ENCODE peak calls at places on chromosomes 1 and 21, in seven cellular contexts. One of them, this sample, is unnamed.

GRCh38 chr1:15848143-15848928 is 829 bp downstream of the SPEN start:
- DNase-seq in SK-N-SH: peak; percentile 42
- DNase-seq in H1: peak; percentile 67
- DNase-seq in K562: peak; percentile 59
- DNase-seq in GM12892: no peak
- DNase-seq in GM12878: no peak
- DNase-seq in HepG2: no peak
- DNase-seq in this sample: no peak

GRCh38 chr1:15027515-15027948 is 126.0 kb upstream of the TMEM51 start:
- DNase-seq in GM12878: no peak
- DNase-seq in H1: peak; percentile 97
- DNase-seq in K562: peak; percentile 84
- DNase-seq in SK-N-SH: peak; percentile 85
- DNase-seq in GM12892: peak; percentile 48
- DNase-seq in HepG2: peak; percentile 56
- DNase-seq in this sample: peak; percentile 50

GRCh38 chr1:8011923-8012858 is 13.9 kb downstream of the ERRFI1 start:
- DNase-seq in HepG2: no peak
- DNase-seq in SK-N-SH: no peak
- DNase-seq in H1: no peak
- DNase-seq in K562: no peak
- DNase-seq in GM12878: no peak
- DNase-seq in GM12892: no peak
- DNase-seq in this sample: no peak

GRCh38 chr1:9253706-9254105 is 19.1 kb downstream of the H6PD start:
- DNase-seq in HepG2: no peak
- DNase-seq in SK-N-SH: peak; percentile 64
- DNase-seq in GM12878: no peak
- DNase-seq in K562: no peak
- DNase-seq in H1: no peak
- DNase-seq in GM12892: no peak
- DNase-seq in this sample: no peak

GRCh38 chr1:237580726-237581125 is 310.0 kb downstream of the ZP4 start:
- DNase-seq in GM12892: no peak
- DNase-seq in SK-N-SH: no peak
- DNase-seq in HepG2: no peak
- DNase-seq in H1: no peak
- DNase-seq in K562: no peak
- DNase-seq in GM12878: no peak
- DNase-seq in this sample: no peak

GRCh38 chr1:103459385-103459784 is 66.1 kb upstream of the RNPC3 start:
- DNase-seq in SK-N-SH: no peak
- DNase-seq in H1: no peak
- DNase-seq in GM12892: no peak
- DNase-seq in K562: no peak
- DNase-seq in GM12878: no peak
- DNase-seq in HepG2: no peak
- DNase-seq in this sample: no peak

GRCh38 chr1:215631489-215631888 is 64.4 kb downstream of the KCTD3 start:
- DNase-seq in GM12878: no peak
- DNase-seq in K562: no peak
- DNase-seq in HepG2: no peak
- DNase-seq in SK-N-SH: no peak
- DNase-seq in H1: no peak
- DNase-seq in GM12892: no peak
- DNase-seq in this sample: no peak

GRCh38 chr1:90046635-90047034 is 51.7 kb downstream of the ZNF326 start:
- DNase-seq in SK-N-SH: no peak
- DNase-seq in GM12892: no peak
- DNase-seq in H1: no peak
- DNase-seq in GM12878: no peak
- DNase-seq in HepG2: no peak
- DNase-seq in K562: no peak
- DNase-seq in this sample: no peak

GRCh38 chr1:209218986-209219385 is 364.5 kb upstream of the CAMK1G start:
- DNase-seq in H1: no peak
- DNase-seq in GM12878: no peak
- DNase-seq in HepG2: no peak
- DNase-seq in SK-N-SH: no peak
- DNase-seq in K562: no peak
- DNase-seq in GM12892: no peak
- DNase-seq in this sample: no peak

GRCh38 chr1:211287218-211287617 is 28.1 kb downstream of the RCOR3 start:
- DNase-seq in GM12878: no peak
- DNase-seq in K562: no peak
- DNase-seq in H1: no peak
- DNase-seq in HepG2: no peak
- DNase-seq in GM12892: no peak
- DNase-seq in SK-N-SH: no peak
- DNase-seq in this sample: no peak

GRCh38 chr21:33126569-33126968 is 56.6 kb downstream of the OLIG1 start:
- DNase-seq in SK-N-SH: no peak
- DNase-seq in HepG2: no peak
- DNase-seq in K562: no peak
- DNase-seq in H1: no peak
- DNase-seq in GM12878: no peak
- DNase-seq in GM12892: no peak
- DNase-seq in this sample: no peak

GRCh38 chr1:10721381-10722321 is 74.8 kb downstream of the CASZ1 start:
- DNase-seq in K562: no peak
- DNase-seq in H1: peak; percentile 75
- DNase-seq in GM12892: no peak
- DNase-seq in GM12878: no peak
- DNase-seq in HepG2: no peak
- DNase-seq in SK-N-SH: no peak
- DNase-seq in this sample: no peak

GRCh38 chr1:231940116-231940515 is 313.5 kb downstream of the DISC1 start:
- DNase-seq in GM12892: no peak
- DNase-seq in SK-N-SH: no peak
- DNase-seq in H1: no peak
- DNase-seq in HepG2: no peak
- DNase-seq in GM12878: no peak
- DNase-seq in K562: no peak
- DNase-seq in this sample: no peak

GRCh38 chr1:87024936-87025537 is 110.6 kb downstream of the HS2ST1 start:
- DNase-seq in GM12892: no peak
- DNase-seq in SK-N-SH: peak; percentile 34
- DNase-seq in HepG2: peak; percentile 58
- DNase-seq in H1: no peak
- DNase-seq in GM12878: no peak
- DNase-seq in K562: peak; percentile 35
- DNase-seq in this sample: no peak

GRCh38 chr1:164092603-164093353 is 466.2 kb upstream of the PBX1 start:
- DNase-seq in GM12892: no peak
- DNase-seq in HepG2: no peak
- DNase-seq in K562: no peak
- DNase-seq in SK-N-SH: no peak
- DNase-seq in GM12878: no peak
- DNase-seq in H1: peak; percentile 59
- DNase-seq in this sample: no peak

GRCh38 chr1:203663294-203663693 is 36.7 kb downstream of the ATP2B4 start:
- DNase-seq in HepG2: no peak
- DNase-seq in GM12878: no peak
- DNase-seq in SK-N-SH: no peak
- DNase-seq in GM12892: no peak
- DNase-seq in H1: no peak
- DNase-seq in K562: no peak
- DNase-seq in this sample: no peak

GRCh38 chr1:242008788-242009500 is 10.0 kb upstream of the MAP1LC3C start:
- DNase-seq in GM12878: no peak
- DNase-seq in SK-N-SH: peak; percentile 48
- DNase-seq in K562: no peak
- DNase-seq in GM12892: no peak
- DNase-seq in H1: no peak
- DNase-seq in HepG2: no peak
- DNase-seq in this sample: no peak

GRCh38 chr1:209542585-209542984 is 40.9 kb upstream of the CAMK1G start:
- DNase-seq in SK-N-SH: no peak
- DNase-seq in H1: no peak
- DNase-seq in GM12892: no peak
- DNase-seq in K562: no peak
- DNase-seq in HepG2: no peak
- DNase-seq in GM12878: no peak
- DNase-seq in this sample: no peak

GRCh38 chr1:160777486-160778089 is 18.4 kb upstream of the LY9 start:
- DNase-seq in GM12878: no peak
- DNase-seq in K562: peak; percentile 56
- DNase-seq in SK-N-SH: peak; percentile 21
- DNase-seq in H1: peak; percentile 70
- DNase-seq in HepG2: peak; percentile 27
- DNase-seq in GM12892: no peak
- DNase-seq in this sample: no peak

GRCh38 chr1:50853325-50853724 is 106.7 kb downstream of the FAF1 start:
- DNase-seq in GM12892: no peak
- DNase-seq in GM12878: no peak
- DNase-seq in SK-N-SH: no peak
- DNase-seq in H1: no peak
- DNase-seq in HepG2: peak; percentile 91
- DNase-seq in K562: no peak
- DNase-seq in this sample: no peak

GRCh38 chr1:223508819-223509218 is 115.6 kb downstream of the CCDC185 start:
- DNase-seq in HepG2: no peak
- DNase-seq in K562: no peak
- DNase-seq in H1: no peak
- DNase-seq in SK-N-SH: no peak
- DNase-seq in GM12892: no peak
- DNase-seq in GM12878: no peak
- DNase-seq in this sample: no peak

GRCh38 chr1:209229494-209230059 is 353.9 kb upstream of the CAMK1G start:
- DNase-seq in SK-N-SH: no peak
- DNase-seq in K562: no peak
- DNase-seq in HepG2: no peak
- DNase-seq in H1: no peak
- DNase-seq in GM12878: no peak
- DNase-seq in GM12892: no peak
- DNase-seq in this sample: no peak

GRCh38 chr1:67146539-67146938 is 11.8 kb upstream of the C1orf141 start:
- DNase-seq in H1: no peak
- DNase-seq in K562: no peak
- DNase-seq in GM12892: no peak
- DNase-seq in SK-N-SH: no peak
- DNase-seq in HepG2: no peak
- DNase-seq in GM12878: no peak
- DNase-seq in this sample: no peak

GRCh38 chr21:46096997-46097825 is 701 bp upstream of the COL6A2 start:
- DNase-seq in K562: peak; percentile 10
- DNase-seq in GM12878: no peak
- DNase-seq in H1: peak; percentile 53
- DNase-seq in GM12892: peak; percentile 19
- DNase-seq in SK-N-SH: no peak
- DNase-seq in HepG2: no peak
- DNase-seq in this sample: no peak

GRCh38 chr1:235902638-235903542 is 36.2 kb upstream of the LYST start:
- DNase-seq in GM12878: no peak
- DNase-seq in GM12892: no peak
- DNase-seq in H1: no peak
- DNase-seq in K562: no peak
- DNase-seq in SK-N-SH: no peak
- DNase-seq in HepG2: no peak
- DNase-seq in this sample: no peak

GRCh38 chr1:247089616-247090375 is 11.2 kb upstream of the ZNF670 start:
- DNase-seq in GM12878: no peak
- DNase-seq in K562: no peak
- DNase-seq in H1: no peak
- DNase-seq in GM12892: no peak
- DNase-seq in SK-N-SH: no peak
- DNase-seq in HepG2: no peak
- DNase-seq in this sample: no peak

GRCh38 chr1:117690230-117690629 is 84.4 kb downstream of the TENT5C start:
- DNase-seq in H1: no peak
- DNase-seq in HepG2: no peak
- DNase-seq in GM12892: no peak
- DNase-seq in SK-N-SH: no peak
- DNase-seq in GM12878: no peak
- DNase-seq in K562: no peak
- DNase-seq in this sample: no peak

GRCh38 chr1:231638647-231639046 is 12.1 kb downstream of the DISC1 start:
- DNase-seq in H1: no peak
- DNase-seq in GM12892: no peak
- DNase-seq in K562: no peak
- DNase-seq in GM12878: no peak
- DNase-seq in SK-N-SH: no peak
- DNase-seq in HepG2: no peak
- DNase-seq in this sample: no peak

GRCh38 chr1:34984435-34985062 is 598 bp downstream of the TMEM35B start:
- DNase-seq in H1: no peak
- DNase-seq in K562: peak; percentile 65
- DNase-seq in SK-N-SH: peak; percentile 57
- DNase-seq in GM12892: no peak
- DNase-seq in HepG2: no peak
- DNase-seq in GM12878: no peak
- DNase-seq in this sample: no peak

DNA sequence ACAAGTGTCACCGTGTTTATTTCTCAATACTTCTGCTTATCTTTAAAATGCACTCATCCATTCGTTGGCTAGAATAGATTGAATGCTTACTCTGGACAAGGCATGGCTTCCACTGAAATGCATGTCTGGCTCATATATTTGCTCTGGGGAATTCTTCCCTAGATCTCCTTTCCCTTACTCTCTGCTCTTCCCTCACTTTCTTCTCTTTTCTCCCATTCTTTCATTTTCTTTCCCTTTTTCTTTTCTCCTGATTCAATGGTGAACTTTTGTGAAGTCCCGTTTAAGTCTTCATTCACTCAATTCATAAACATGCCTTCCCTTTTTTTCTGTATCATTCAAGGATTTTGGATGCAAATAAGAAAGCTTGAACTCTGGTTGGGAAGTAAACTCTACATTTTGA is 234.5 kb downstream of the DYRK1A start:
- DNase-seq in SK-N-SH: no peak
- DNase-seq in K562: no peak
- DNase-seq in GM12892: no peak
- DNase-seq in HepG2: no peak
- DNase-seq in H1: no peak
- DNase-seq in GM12878: no peak
- DNase-seq in this sample: no peak
- TF ChIP-seq TAF1 in SK-N-SH: no peak
- TF ChIP-seq TAF1 in K562: no peak
- TF ChIP-seq TAF1 in GM12892: no peak
- TF ChIP-seq TAF1 in HepG2: no peak
- TF ChIP-seq TAF1 in H1: no peak
- TF ChIP-seq TAF1 in GM12878: no peak
- TF ChIP-seq TAF1 in this sample: no peak

GRCh38 chr1:230332429-230333088 is 93.6 kb downstream of the PGBD5 start:
- DNase-seq in H1: peak; percentile 67
- DNase-seq in GM12892: no peak
- DNase-seq in GM12878: no peak
- DNase-seq in SK-N-SH: no peak
- DNase-seq in K562: peak; percentile 45
- DNase-seq in HepG2: no peak
- DNase-seq in this sample: no peak
- TF ChIP-seq TAF1 in H1: no peak
- TF ChIP-seq TAF1 in GM12892: no peak
- TF ChIP-seq TAF1 in GM12878: no peak
- TF ChIP-seq TAF1 in SK-N-SH: no peak
- TF ChIP-seq TAF1 in K562: no peak
- TF ChIP-seq TAF1 in HepG2: no peak
- TF ChIP-seq TAF1 in this sample: no peak

GRCh38 chr1:2783435-2784397 is 17.8 kb downstream of the TTC34 start:
- DNase-seq in GM12878: no peak
- DNase-seq in SK-N-SH: no peak
- DNase-seq in K562: no peak
- DNase-seq in H1: no peak
- DNase-seq in HepG2: no peak
- DNase-seq in GM12892: no peak
- DNase-seq in this sample: no peak
- TF ChIP-seq TAF1 in GM12878: no peak
- TF ChIP-seq TAF1 in SK-N-SH: no peak
- TF ChIP-seq TAF1 in K562: no peak
- TF ChIP-seq TAF1 in H1: no peak
- TF ChIP-seq TAF1 in HepG2: no peak
- TF ChIP-seq TAF1 in GM12892: no peak
- TF ChIP-seq TAF1 in this sample: no peak

GRCh38 chr1:116504308-116505156 is 66.3 kb downstream of the CD58 start:
- DNase-seq in SK-N-SH: no peak
- DNase-seq in GM12892: peak; percentile 65
- DNase-seq in GM12878: peak; percentile 91
- DNase-seq in HepG2: no peak
- DNase-seq in K562: peak; percentile 92
- DNase-seq in H1: no peak
- DNase-seq in this sample: peak; percentile 59
- TF ChIP-seq TAF1 in SK-N-SH: no peak
- TF ChIP-seq TAF1 in GM12892: no peak
- TF ChIP-seq TAF1 in GM12878: no peak
- TF ChIP-seq TAF1 in HepG2: no peak
- TF ChIP-seq TAF1 in K562: peak; percentile 51
- TF ChIP-seq TAF1 in H1: no peak
- TF ChIP-seq TAF1 in this sample: no peak